ENCODE peak calls at places on chromosomes 2 and 18, in seven cellular contexts. O is SHP77 treated with DMSO at 0.1 percent for 48 hours; W is activated CD4-positive, CD25-positive, alpha-beta regulatory T cell; J is astrocyte; Y is NCI-H2029; Z is fibroblast of villous mesenchyme; L is sciatic nerve. V is an unnamed sample.

GRCh38 chr2:86249843-86250402 is 50.7 kb downstream of the MRPL35 start:
- DNase-seq in L (no peak), W (no peak), Y (no peak), O (peak), Z (peak), J (no peak), V (no peak)

GRCh38 chr2:154133823-154134222 is 262.1 kb downstream of the GALNT13 start:
- DNase-seq in J (no peak), Z (peak), L (no peak), Y (no peak), W (no peak), O (no peak), V (no peak)

GRCh38 chr18:11955299-11956029 is 25.8 kb upstream of the IMPA2 start:
- DNase-seq in Z (peak), Y (peak), W (no peak), J (peak), O (peak), L (peak), V (peak)

GRCh38 chr2:129794116-129794515 is 185.3 kb upstream of the RAB6C start:
- DNase-seq in W (no peak), L (no peak), O (no peak), Z (no peak), Y (no peak), J (no peak), V (no peak)

GRCh38 chr18:72866901-72867701 is 686 bp downstream of the NETO1 start:
- DNase-seq in O (no peak), L (no peak), Z (no peak), W (no peak), Y (no peak), J (no peak), V (no peak)

GRCh38 chr18:8726963-8727730 is 21.8 kb downstream of the MTCL1 start:
- DNase-seq in Z (no peak), J (no peak), W (no peak), L (no peak), O (no peak), Y (no peak), V (no peak)

GRCh38 chr2:64711260-64711659 is 57.5 kb upstream of the SERTAD2 start:
- DNase-seq in Y (no peak), O (no peak), J (no peak), Z (no peak), L (no peak), W (no peak), V (peak)

GRCh38 chr2:188701836-188702235 is 272.3 kb upstream of the COL3A1 start:
- DNase-seq in Z (peak), W (no peak), J (peak), Y (no peak), O (no peak), L (no peak), V (no peak)

GRCh38 chr18:23897293-23897692 is 117.3 kb upstream of the TTC39C start:
- DNase-seq in W (no peak), L (no peak), Z (no peak), O (no peak), Y (no peak), J (no peak), V (no peak)

GRCh38 chr2:189578272-189578671 is 2.3 kb downstream of the SLC40A1 start:
- DNase-seq in L (no peak), W (no peak), J (no peak), Y (no peak), O (no peak), Z (no peak), V (no peak)

GRCh38 chr2:143205106-143205764 is 76.0 kb downstream of the ARHGAP15 start:
- DNase-seq in W (no peak), Z (peak), L (no peak), Y (no peak), O (no peak), J (peak), V (no peak)

GRCh38 chr2:159807183-159808037 is 9.4 kb upstream of the CD302 start:
- DNase-seq in L (no peak), W (no peak), O (no peak), J (peak), Y (peak), Z (peak), V (peak)

GRCh38 chr2:239179851-239180371 is 220.9 kb downstream of the HDAC4 start:
- DNase-seq in W (no peak), J (no peak), Z (no peak), Y (no peak), L (peak), O (no peak), V (no peak)

GRCh38 chr2:35819053-35819452 is 536.5 kb upstream of the CRIM1 start:
- DNase-seq in W (no peak), L (no peak), J (no peak), Y (no peak), O (no peak), Z (no peak), V (no peak)

GRCh38 chr2:66488946-66489345 is 54.0 kb downstream of the MEIS1 start:
- DNase-seq in W (no peak), Y (no peak), J (no peak), L (no peak), Z (no peak), O (no peak), V (no peak)

GRCh38 chr2:106030287-106031268 is 163.5 kb downstream of the UXS1 start:
- DNase-seq in O (no peak), W (no peak), J (peak), Y (no peak), Z (peak), L (peak), V (no peak)

GRCh38 chr2:54708584-54709340 is 14.7 kb upstream of the EML6 start:
- DNase-seq in W (no peak), Z (peak), O (no peak), Y (no peak), J (no peak), L (peak), V (no peak)

GRCh38 chr18:44273298-44273697 is 407.4 kb upstream of the SETBP1 start:
- DNase-seq in J (no peak), W (no peak), Z (no peak), L (no peak), Y (no peak), O (no peak), V (no peak)

GRCh38 chr2:437772-438393 is 150.0 kb upstream of the ALKAL2 start:
- DNase-seq in W (peak), Y (peak), Z (no peak), J (no peak), O (peak), L (no peak), V (peak)

GRCh38 chr2:128449226-128450061 is 130.8 kb upstream of the HS6ST1 start:
- DNase-seq in J (no peak), W (no peak), L (peak), Y (no peak), Z (no peak), O (no peak), V (no peak)

GRCh38 chr2:140416577-140416976 is 1636.4 kb upstream of the NXPH2 start:
- DNase-seq in O (no peak), Y (no peak), J (no peak), W (no peak), L (no peak), Z (no peak), V (no peak)

GRCh38 chr2:101253013-101253712 is 477 bp downstream of the CNOT11 start:
- DNase-seq in W (peak), J (peak), O (peak), L (peak), Z (peak), Y (peak), V (peak)

GRCh38 chr2:3516831-3517230 is 2.5 kb downstream of the ADI1 start:
- DNase-seq in L (no peak), O (no peak), Z (no peak), J (no peak), W (no peak), Y (no peak), V (no peak)

GRCh38 chr18:78595924-78596573 is 383.6 kb upstream of the SALL3 start:
- DNase-seq in J (no peak), Y (no peak), O (no peak), Z (no peak), W (no peak), L (no peak), V (no peak)

GRCh38 chr18:40949138-40949949 is 1005.7 kb upstream of the PIK3C3 start:
- DNase-seq in L (no peak), J (no peak), Z (no peak), Y (peak), O (peak), W (no peak), V (no peak)

GRCh38 chr2:44273596-44273995 is 1.7 kb upstream of the SLC3A1 start:
- DNase-seq in O (no peak), J (no peak), W (no peak), Z (peak), Y (no peak), L (no peak), V (no peak)

GRCh38 chr2:126831234-126832005 is 67.3 kb upstream of the TEX51 start:
- DNase-seq in J (no peak), W (no peak), Y (no peak), Z (no peak), L (no peak), O (no peak), V (no peak)

GRCh38 chr2:62423235-62423634 is 82.8 kb downstream of the TMEM17 start:
- DNase-seq in O (no peak), Y (no peak), L (no peak), J (no peak), Z (peak), W (no peak), V (no peak)

GRCh38 chr2:84846041-84846663 is 34.7 kb downstream of the TRABD2A start:
- DNase-seq in W (peak), J (peak), Z (peak), Y (no peak), L (peak), O (no peak), V (no peak)

V was measured in GDM1.